ENCODE peak calls at places on chromosomes 6 and 20, in seven cellular contexts. One of them, this sample, is unnamed. For H3K4me1, the result is how much of the 10 kb centered on the place peaks cover.

GRCh38 chr6:26331809-26332226 is 33.2 kb upstream of the BTN3A2 start:
- DNase-seq in fibroblast of lung: no peak
- DNase-seq in lower lobe of right lung: no peak
- DNase-seq in aorta: no peak
- DNase-seq in psoas muscle: no peak
- DNase-seq in endodermal cell: peak
- DNase-seq in PC-3: no peak
- DNase-seq in this sample: no peak

GRCh38 chr6:101537917-101538316 is 144.4 kb downstream of the GRIK2 start:
- DNase-seq in fibroblast of lung: peak
- DNase-seq in PC-3: no peak
- DNase-seq in aorta: no peak
- DNase-seq in lower lobe of right lung: no peak
- DNase-seq in endodermal cell: no peak
- DNase-seq in psoas muscle: no peak
- DNase-seq in this sample: no peak

GRCh38 chr20:64155258-64156135 is 8.8 kb upstream of the MYT1 start:
- DNase-seq in PC-3: no peak
- DNase-seq in aorta: no peak
- DNase-seq in psoas muscle: no peak
- DNase-seq in fibroblast of lung: no peak
- DNase-seq in lower lobe of right lung: peak
- DNase-seq in endodermal cell: no peak
- DNase-seq in this sample: no peak

GRCh38 chr6:129281173-129281796 is 398.3 kb downstream of the LAMA2 start:
- DNase-seq in PC-3: no peak
- DNase-seq in lower lobe of right lung: no peak
- DNase-seq in fibroblast of lung: no peak
- DNase-seq in psoas muscle: no peak
- DNase-seq in endodermal cell: no peak
- DNase-seq in aorta: no peak
- DNase-seq in this sample: no peak

GRCh38 chr20:5650191-5650691 is 100.0 kb upstream of the SHLD1 start:
- DNase-seq in psoas muscle: no peak
- DNase-seq in endodermal cell: no peak
- DNase-seq in aorta: no peak
- DNase-seq in fibroblast of lung: no peak
- DNase-seq in lower lobe of right lung: no peak
- DNase-seq in PC-3: no peak
- DNase-seq in this sample: no peak

GRCh38 chr6:37314803-37315515 is 38.8 kb upstream of the RNF8 start:
- DNase-seq in aorta: no peak
- DNase-seq in PC-3: peak
- DNase-seq in endodermal cell: peak
- DNase-seq in psoas muscle: no peak
- DNase-seq in lower lobe of right lung: no peak
- DNase-seq in fibroblast of lung: peak
- DNase-seq in this sample: no peak

GRCh38 chr6:84065718-84066290 is 32.2 kb downstream of the MRAP2 start:
- DNase-seq in endodermal cell: no peak
- DNase-seq in psoas muscle: no peak
- DNase-seq in aorta: no peak
- DNase-seq in lower lobe of right lung: no peak
- DNase-seq in PC-3: peak
- DNase-seq in fibroblast of lung: no peak
- DNase-seq in this sample: no peak

GRCh38 chr6:102701019-102701418 is 1307.5 kb downstream of the GRIK2 start:
- DNase-seq in PC-3: no peak
- DNase-seq in lower lobe of right lung: no peak
- DNase-seq in aorta: no peak
- DNase-seq in fibroblast of lung: no peak
- DNase-seq in endodermal cell: no peak
- DNase-seq in psoas muscle: no peak
- DNase-seq in this sample: no peak

GRCh38 chr6:11208267-11208666 is 24.2 kb downstream of the NEDD9 start:
- DNase-seq in aorta: no peak
- DNase-seq in PC-3: no peak
- DNase-seq in psoas muscle: no peak
- DNase-seq in fibroblast of lung: no peak
- DNase-seq in lower lobe of right lung: no peak
- DNase-seq in endodermal cell: peak
- DNase-seq in this sample: no peak

GRCh38 chr6:5486214-5486613 is 224.9 kb downstream of the FARS2 start:
- DNase-seq in PC-3: no peak
- DNase-seq in aorta: no peak
- DNase-seq in endodermal cell: no peak
- DNase-seq in psoas muscle: no peak
- DNase-seq in lower lobe of right lung: no peak
- DNase-seq in fibroblast of lung: no peak
- DNase-seq in this sample: no peak

GRCh38 chr20:51076841-51077543 is 54.1 kb upstream of the KCNG1 start:
- DNase-seq in aorta: no peak
- DNase-seq in lower lobe of right lung: no peak
- DNase-seq in PC-3: no peak
- DNase-seq in fibroblast of lung: no peak
- DNase-seq in endodermal cell: peak
- DNase-seq in psoas muscle: no peak
- DNase-seq in this sample: no peak

GRCh38 chr6:105326216-105326615 is 76.7 kb downstream of the PREP start:
- DNase-seq in aorta: no peak
- DNase-seq in psoas muscle: peak
- DNase-seq in PC-3: peak
- DNase-seq in lower lobe of right lung: no peak
- DNase-seq in endodermal cell: no peak
- DNase-seq in fibroblast of lung: peak
- DNase-seq in this sample: no peak

GRCh38 chr6:122458087-122458486 is 13.5 kb downstream of the SERINC1 start:
- DNase-seq in aorta: no peak
- DNase-seq in fibroblast of lung: no peak
- DNase-seq in lower lobe of right lung: no peak
- DNase-seq in psoas muscle: no peak
- DNase-seq in PC-3: no peak
- DNase-seq in endodermal cell: no peak
- DNase-seq in this sample: no peak

GRCh38 chr20:50625986-50626677 is 65.2 kb downstream of the RIPOR3 start:
- DNase-seq in endodermal cell: peak
- DNase-seq in aorta: no peak
- DNase-seq in psoas muscle: peak
- DNase-seq in fibroblast of lung: peak
- DNase-seq in lower lobe of right lung: no peak
- DNase-seq in PC-3: peak
- DNase-seq in this sample: peak

GRCh38 chr20:19711126-19711525 is 46.9 kb upstream of the RIN2 start:
- DNase-seq in psoas muscle: no peak
- DNase-seq in lower lobe of right lung: no peak
- DNase-seq in fibroblast of lung: no peak
- DNase-seq in endodermal cell: no peak
- DNase-seq in aorta: no peak
- DNase-seq in PC-3: no peak
- DNase-seq in this sample: no peak

GRCh38 chr6:32244946-32245398 is 21.1 kb upstream of the NOTCH4 start:
- DNase-seq in lower lobe of right lung: peak
- DNase-seq in psoas muscle: peak
- DNase-seq in endodermal cell: peak
- DNase-seq in fibroblast of lung: peak
- DNase-seq in PC-3: peak
- DNase-seq in aorta: peak
- DNase-seq in this sample: peak

GRCh38 chr6:144217264-144217663 is 66.9 kb downstream of the STX11 start:
- DNase-seq in endodermal cell: no peak
- DNase-seq in fibroblast of lung: peak
- DNase-seq in aorta: no peak
- DNase-seq in PC-3: peak
- DNase-seq in psoas muscle: no peak
- DNase-seq in lower lobe of right lung: no peak
- DNase-seq in this sample: no peak

DNA sequence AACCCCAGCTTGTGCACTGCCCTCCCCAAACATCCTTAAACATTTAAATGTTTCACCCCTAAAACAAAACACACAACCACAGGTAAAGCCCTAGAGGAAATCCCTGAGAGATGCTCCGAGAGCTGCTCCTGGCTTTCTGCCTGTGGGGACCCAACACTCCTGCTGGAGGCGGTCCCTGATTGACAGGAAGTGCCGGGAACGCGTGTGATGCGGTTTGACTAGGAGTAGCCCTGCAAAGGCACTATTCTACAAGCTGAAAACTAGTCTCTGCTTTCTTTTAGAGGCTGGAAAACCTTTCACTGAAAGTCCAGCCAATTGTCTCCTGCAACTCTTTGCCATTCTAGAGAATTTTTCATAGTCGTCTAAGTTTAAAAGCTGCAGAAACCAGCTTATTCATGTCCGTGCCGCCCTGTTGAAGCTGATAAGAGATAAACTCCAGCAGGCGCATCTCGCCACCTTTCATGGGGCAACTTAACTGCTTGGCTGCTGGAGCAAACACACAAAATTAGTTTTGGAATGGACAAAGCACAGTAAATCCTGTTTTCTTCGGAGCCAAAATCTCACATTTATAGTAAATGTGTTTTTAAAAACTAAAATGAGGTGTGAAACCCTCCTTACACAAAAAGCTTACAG is 47.1 kb downstream of the DACT2 start:
- DNase-seq in aorta: no peak
- DNase-seq in fibroblast of lung: no peak
- DNase-seq in psoas muscle: no peak
- DNase-seq in PC-3: no peak
- DNase-seq in endodermal cell: peak
- DNase-seq in lower lobe of right lung: no peak
- DNase-seq in this sample: no peak
- H3K4me1 ChIP-seq in aorta: under half
- H3K4me1 ChIP-seq in fibroblast of lung: under half
- H3K4me1 ChIP-seq in psoas muscle: under half
- H3K4me1 ChIP-seq in PC-3: under half
- H3K4me1 ChIP-seq in endodermal cell: under half
- H3K4me1 ChIP-seq in lower lobe of right lung: under half
- H3K4me1 ChIP-seq in this sample: under half

GRCh38 chr6:110953633-110954303 is 4.7 kb upstream of the GTF3C6 start:
- DNase-seq in fibroblast of lung: no peak
- DNase-seq in aorta: no peak
- DNase-seq in lower lobe of right lung: no peak
- DNase-seq in psoas muscle: no peak
- DNase-seq in PC-3: no peak
- DNase-seq in endodermal cell: no peak
- DNase-seq in this sample: no peak

GRCh38 chr6:110949679-110950285 is 8.7 kb upstream of the GTF3C6 start:
- DNase-seq in psoas muscle: no peak
- DNase-seq in fibroblast of lung: peak
- DNase-seq in aorta: no peak
- DNase-seq in PC-3: peak
- DNase-seq in endodermal cell: no peak
- DNase-seq in lower lobe of right lung: no peak
- DNase-seq in this sample: no peak

GRCh38 chr6:110951008-110951407 is 7.5 kb upstream of the GTF3C6 start:
- DNase-seq in fibroblast of lung: no peak
- DNase-seq in aorta: no peak
- DNase-seq in lower lobe of right lung: no peak
- DNase-seq in endodermal cell: no peak
- DNase-seq in psoas muscle: no peak
- DNase-seq in PC-3: no peak
- DNase-seq in this sample: no peak

GRCh38 chr6:110951986-110952794 is 6.3 kb upstream of the GTF3C6 start:
- DNase-seq in fibroblast of lung: peak
- DNase-seq in psoas muscle: no peak
- DNase-seq in aorta: no peak
- DNase-seq in PC-3: peak
- DNase-seq in endodermal cell: peak
- DNase-seq in lower lobe of right lung: no peak
- DNase-seq in this sample: no peak

DNA sequence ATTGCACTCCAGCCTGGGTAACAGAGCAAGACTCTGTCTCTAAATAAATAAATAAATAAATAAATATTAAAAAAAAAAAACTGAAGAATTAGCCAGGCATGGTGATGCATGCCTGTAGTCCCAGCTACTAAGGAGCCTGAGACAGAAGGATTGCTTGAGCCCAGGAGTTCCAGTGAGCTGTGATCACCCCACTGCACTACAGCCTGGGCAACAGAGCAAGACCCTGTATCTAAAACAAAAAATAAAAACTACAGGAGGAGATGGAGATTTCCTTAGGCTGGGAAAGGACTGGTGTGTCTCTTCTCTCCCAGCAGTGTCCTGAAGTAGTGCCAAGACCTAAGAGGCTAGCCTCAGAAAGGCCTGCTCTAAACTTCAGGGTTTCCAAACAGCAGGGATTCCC is 8.1 kb upstream of the GTF3C6 start:
- DNase-seq in endodermal cell: no peak
- DNase-seq in aorta: no peak
- DNase-seq in PC-3: no peak
- DNase-seq in fibroblast of lung: no peak
- DNase-seq in psoas muscle: no peak
- DNase-seq in lower lobe of right lung: no peak
- DNase-seq in this sample: no peak
- H3K4me3 ChIP-seq in endodermal cell: no peak
- H3K4me3 ChIP-seq in aorta: no peak
- H3K4me3 ChIP-seq in PC-3: no peak
- H3K4me3 ChIP-seq in fibroblast of lung: no peak
- H3K4me3 ChIP-seq in psoas muscle: no peak
- H3K4me3 ChIP-seq in lower lobe of right lung: no peak
- H3K4me3 ChIP-seq in this sample: no peak

GRCh38 chr6:19983374-19983773 is 146.2 kb downstream of the ID4 start:
- DNase-seq in psoas muscle: no peak
- DNase-seq in fibroblast of lung: no peak
- DNase-seq in aorta: no peak
- DNase-seq in PC-3: no peak
- DNase-seq in endodermal cell: no peak
- DNase-seq in lower lobe of right lung: no peak
- DNase-seq in this sample: no peak

DNA sequence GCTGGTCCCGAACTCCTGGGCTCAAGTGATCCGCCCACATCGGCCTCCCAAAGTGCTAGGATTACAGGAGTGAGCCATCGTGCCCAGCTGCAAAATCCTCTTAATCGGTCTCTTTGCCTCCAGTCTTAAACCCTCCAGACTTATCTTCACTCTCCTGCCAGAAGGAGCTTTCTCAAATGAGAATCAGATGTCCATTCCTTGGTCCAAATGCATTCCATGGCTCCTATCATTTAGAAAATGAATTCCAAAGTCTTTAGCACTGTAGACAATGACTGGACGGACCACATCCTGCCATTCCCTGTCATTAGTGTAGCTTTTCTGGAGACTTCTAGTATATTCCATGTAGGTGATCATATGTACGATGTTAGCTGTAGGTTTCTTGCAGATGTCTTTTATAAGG is 141.9 kb downstream of the ID4 start:
- DNase-seq in lower lobe of right lung: no peak
- DNase-seq in fibroblast of lung: no peak
- DNase-seq in PC-3: no peak
- DNase-seq in psoas muscle: no peak
- DNase-seq in aorta: no peak
- DNase-seq in endodermal cell: no peak
- DNase-seq in this sample: no peak
- H3K27ac ChIP-seq in lower lobe of right lung: no peak
- H3K27ac ChIP-seq in fibroblast of lung: no peak
- H3K27ac ChIP-seq in PC-3: no peak
- H3K27ac ChIP-seq in psoas muscle: no peak
- H3K27ac ChIP-seq in aorta: no peak
- H3K27ac ChIP-seq in endodermal cell: no peak
- H3K27ac ChIP-seq in this sample: no peak

DNA sequence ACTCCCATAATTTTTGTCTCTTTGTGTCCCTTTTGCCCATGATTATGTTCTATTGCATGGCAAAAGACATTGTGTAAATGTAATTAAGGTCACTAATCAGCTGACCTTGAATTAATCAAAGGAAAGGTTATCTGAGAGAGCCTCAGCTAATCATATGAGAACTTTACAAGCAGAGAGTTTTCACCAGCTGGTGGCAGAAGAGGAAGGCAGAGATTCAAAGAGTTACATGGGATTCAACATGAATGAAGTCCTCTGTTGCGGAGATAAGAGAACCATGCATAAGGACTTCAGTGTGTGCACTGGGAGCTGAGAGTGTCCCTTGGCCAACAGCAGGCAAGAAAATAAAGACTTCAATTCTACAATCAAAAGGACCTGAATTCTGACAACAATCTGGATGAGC is 494.1 kb upstream of the ARID1B start:
- DNase-seq in fibroblast of lung: no peak
- DNase-seq in endodermal cell: no peak
- DNase-seq in lower lobe of right lung: no peak
- DNase-seq in PC-3: no peak
- DNase-seq in aorta: no peak
- DNase-seq in psoas muscle: no peak
- DNase-seq in this sample: no peak
- H3K4me1 ChIP-seq in fibroblast of lung: under half
- H3K4me1 ChIP-seq in endodermal cell: under half
- H3K4me1 ChIP-seq in lower lobe of right lung: under half
- H3K4me1 ChIP-seq in PC-3: under half
- H3K4me1 ChIP-seq in aorta: under half
- H3K4me1 ChIP-seq in psoas muscle: under half
- H3K4me1 ChIP-seq in this sample: under half

This sample was measured in left ventricle myocardium inferior.